ENCODE peak calls at places on chromosomes 3 and 15, in ten cellular contexts. T, P, J, Y, D, S, Q, E, O and B are unnamed samples.

GRCh38 chr3:186380622-186381380 is 18.8 kb upstream of the DGKG start:
- DNase-seq in T (no peak), P (no peak), J (no peak), Y (no peak), D (no peak), S (no peak), Q (no peak), E (no peak), O (no peak), B (no peak)

GRCh38 chr3:156479574-156479973 is 75.3 kb downstream of the SSR3 start:
- DNase-seq in T (no peak), P (no peak), J (no peak), Y (no peak), D (no peak), S (no peak), Q (no peak), E (no peak), O (no peak), B (no peak)

GRCh38 chr15:45087513-45087912 is 26.5 kb downstream of the DUOX2 start:
- DNase-seq in T (no peak), P (no peak), J (no peak), Y (no peak), D (no peak), S (no peak), Q (no peak), E (no peak), O (no peak), B (no peak)

GRCh38 chr3:141367038-141367730 is 1.1 kb upstream of the ZBTB38 start:
- DNase-seq in T (no peak), P (no peak), J (peak), Y (no peak), D (no peak), S (no peak), Q (peak), E (peak), O (no peak), B (no peak)

GRCh38 chr3:70064194-70064787 is 64.8 kb downstream of the SAMMSON start:
- DNase-seq in T (no peak), P (no peak), J (peak), Y (no peak), D (no peak), S (peak), Q (no peak), E (no peak), O (no peak), B (peak)

GRCh38 chr15:53791616-53792015 is 32.2 kb upstream of the WDR72 start:
- DNase-seq in T (no peak), P (no peak), J (no peak), Y (no peak), D (no peak), S (no peak), Q (no peak), E (no peak), O (no peak), B (no peak)

GRCh38 chr15:66670698-66671580 is 31.1 kb upstream of the SMAD6 start:
- DNase-seq in T (peak), P (no peak), J (peak), Y (no peak), D (no peak), S (peak), Q (no peak), E (no peak), O (no peak), B (no peak)

GRCh38 chr3:79081285-79081684 is 686.5 kb downstream of the ROBO1 start:
- DNase-seq in T (no peak), P (no peak), J (no peak), Y (no peak), D (no peak), S (no peak), Q (no peak), E (no peak), O (no peak), B (no peak)

GRCh38 chr15:87207945-87208580 is 1048.5 kb downstream of the NTRK3 start:
- DNase-seq in T (no peak), P (no peak), J (no peak), Y (no peak), D (no peak), S (no peak), Q (no peak), E (peak), O (no peak), B (no peak)

GRCh38 chr15:62782100-62782791 is 260.3 kb upstream of the TPM1 start:
- DNase-seq in T (peak), P (no peak), J (peak), Y (peak), D (no peak), S (peak), Q (peak), E (peak), O (no peak), B (peak)

GRCh38 chr3:58349792-58350626 is 17.3 kb downstream of the PXK start:
- DNase-seq in T (peak), P (no peak), J (no peak), Y (peak), D (no peak), S (no peak), Q (no peak), E (no peak), O (peak), B (no peak)

GRCh38 chr15:50176869-50177268 is 5.1 kb upstream of the SLC27A2 start:
- DNase-seq in T (no peak), P (no peak), J (no peak), Y (no peak), D (no peak), S (no peak), Q (no peak), E (no peak), O (no peak), B (no peak)

GRCh38 chr3:31553258-31553657 is 20.5 kb downstream of the STT3B start:
- DNase-seq in T (no peak), P (no peak), J (no peak), Y (no peak), D (no peak), S (no peak), Q (no peak), E (no peak), O (no peak), B (no peak)

GRCh38 chr3:16203031-16203430 is 28.6 kb downstream of the GALNT15 start:
- DNase-seq in T (no peak), P (no peak), J (no peak), Y (no peak), D (no peak), S (no peak), Q (no peak), E (peak), O (no peak), B (no peak)

GRCh38 chr3:117434881-117435412 is 725.4 kb downstream of the TUSC7 start:
- DNase-seq in T (no peak), P (no peak), J (no peak), Y (no peak), D (no peak), S (no peak), Q (no peak), E (no peak), O (no peak), B (no peak)

GRCh38 chr3:32045091-32045964 is 61.1 kb upstream of the GPD1L start:
- DNase-seq in T (peak), P (no peak), J (peak), Y (no peak), D (no peak), S (peak), Q (no peak), E (no peak), O (no peak), B (peak)

GRCh38 chr15:64461577-64462162 is 1.3 kb downstream of the ZNF609 start:
- DNase-seq in T (peak), P (peak), J (no peak), Y (no peak), D (no peak), S (peak), Q (no peak), E (peak), O (no peak), B (no peak)

GRCh38 chr3:43531835-43532234 is 90.0 kb downstream of the ANO10 start:
- DNase-seq in T (no peak), P (no peak), J (no peak), Y (no peak), D (no peak), S (peak), Q (no peak), E (peak), O (no peak), B (no peak)

GRCh38 chr3:172307143-172307560 is 141.1 kb downstream of the GHSR start:
- DNase-seq in T (no peak), P (no peak), J (no peak), Y (no peak), D (no peak), S (peak), Q (no peak), E (no peak), O (no peak), B (no peak)

GRCh38 chr3:101128786-101129185 is 135.6 kb upstream of the ABI3BP start:
- DNase-seq in T (peak), P (no peak), J (peak), Y (no peak), D (no peak), S (no peak), Q (no peak), E (no peak), O (no peak), B (no peak)

DNA sequence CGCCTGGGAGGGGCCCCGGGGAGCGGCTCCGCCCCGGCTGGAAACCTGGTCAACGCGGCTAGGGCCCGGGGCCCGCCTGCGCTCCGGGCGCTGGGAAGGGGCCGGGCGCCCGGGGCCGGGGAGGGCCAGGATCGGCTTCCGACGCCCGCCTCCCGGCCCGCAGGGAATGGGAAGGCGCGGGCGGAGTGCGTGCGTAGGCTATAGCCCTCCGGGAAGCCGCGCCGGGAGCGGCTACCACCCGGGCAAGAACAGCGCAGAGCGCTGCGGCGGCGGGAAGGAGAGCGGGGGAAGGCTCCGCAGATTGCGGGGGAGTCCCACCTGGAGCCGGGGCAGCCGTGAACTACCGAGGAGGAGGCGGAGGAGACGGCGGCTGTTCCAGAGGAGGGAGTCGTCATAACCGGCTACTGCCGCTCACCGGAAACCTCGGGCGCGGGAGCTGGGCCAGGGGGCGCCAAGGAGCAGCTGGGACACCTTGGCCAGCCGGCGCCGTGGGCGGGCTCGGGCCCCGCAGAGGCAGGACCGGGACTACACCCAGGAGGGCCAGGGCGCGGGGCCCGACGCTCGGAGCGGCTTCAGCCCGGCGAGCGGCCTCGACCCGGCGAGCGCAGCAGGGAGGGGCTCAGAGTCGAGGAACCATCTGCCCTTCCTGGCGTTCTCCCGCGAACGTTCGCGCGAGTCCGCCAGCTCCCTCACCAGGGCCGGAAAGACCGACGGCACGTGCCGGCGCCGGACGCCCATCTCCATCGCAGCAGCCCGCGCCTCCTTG is at the start of gene EOGT:
- DNase-seq in T (peak), P (peak), J (peak), Y (peak), D (peak), S (peak), Q (peak), E (peak), O (peak), B (peak)
- TF ChIP-seq POLR2A in T (no peak), P (peak), J (peak), Y (peak), D (peak), S (peak), Q (peak), E (peak), O (no peak), B (no peak)

GRCh38 chr3:142941373-142942123 is 21.9 kb downstream of the PAQR9 start:
- DNase-seq in T (no peak), P (no peak), J (no peak), Y (no peak), D (no peak), S (no peak), Q (no peak), E (no peak), O (no peak), B (no peak)
- TF ChIP-seq POLR2A in T (no peak), P (no peak), J (no peak), Y (no peak), D (no peak), S (no peak), Q (no peak), E (no peak), O (no peak), B (no peak)

GRCh38 chr15:92833493-92834271 is 66.4 kb upstream of the CHD2 start:
- DNase-seq in T (no peak), P (no peak), J (no peak), Y (no peak), D (no peak), S (no peak), Q (no peak), E (no peak), O (peak), B (no peak)

GRCh38 chr15:92832992-92833438 is 67.1 kb upstream of the CHD2 start:
- DNase-seq in T (no peak), P (no peak), J (no peak), Y (no peak), D (no peak), S (no peak), Q (no peak), E (no peak), O (no peak), B (no peak)

GRCh38 chr15:92829875-92830274 is 70.2 kb upstream of the CHD2 start:
- DNase-seq in T (no peak), P (no peak), J (no peak), Y (no peak), D (no peak), S (no peak), Q (no peak), E (no peak), O (no peak), B (no peak)

DNA sequence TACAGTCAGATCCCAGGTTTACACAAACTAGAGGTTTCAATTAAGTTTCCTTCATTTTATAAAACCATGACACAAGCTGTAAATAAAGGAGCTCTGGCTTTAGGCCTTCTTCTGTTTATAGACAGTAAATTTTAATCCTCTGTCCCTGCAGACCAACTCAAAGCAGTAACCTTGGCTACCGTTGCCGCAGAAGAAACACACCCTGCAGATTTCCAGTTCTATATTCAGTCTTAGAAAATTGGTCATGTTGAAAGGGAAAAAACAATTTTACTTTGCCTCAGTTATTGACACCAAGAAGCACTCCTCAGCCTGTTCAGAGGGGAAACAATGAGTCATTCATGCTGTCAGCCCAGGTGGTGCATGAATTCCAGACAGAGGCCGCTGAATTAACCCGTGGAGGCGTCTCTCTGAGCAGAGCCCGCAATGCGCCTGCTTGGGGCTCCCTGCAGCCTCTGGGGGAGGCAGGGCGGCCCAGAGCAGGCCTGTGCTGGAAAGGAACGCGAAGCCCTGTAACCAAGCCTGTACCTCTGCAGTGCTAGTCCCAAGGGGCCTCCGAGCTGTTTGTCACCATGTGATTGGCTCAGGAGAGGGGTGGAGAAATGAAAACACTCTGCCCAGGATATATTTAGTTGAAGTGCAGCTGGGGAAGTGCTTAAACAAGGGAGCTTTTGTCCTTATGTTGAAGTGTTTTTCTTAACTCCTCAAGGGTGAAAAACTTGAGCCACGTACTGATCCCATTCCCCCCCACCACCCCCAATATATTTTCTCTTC is 68.5 kb upstream of the CHD2 start:
- DNase-seq in T (peak), P (peak), J (peak), Y (peak), D (peak), S (peak), Q (peak), E (peak), O (peak), B (peak)
- TF ChIP-seq POLR2A in T (no peak), P (peak), J (peak), Y (peak), D (peak), S (peak), Q (peak), E (peak), O (peak), B (peak)

GRCh38 chr3:133805384-133805701 is 272 bp upstream of the SRPRB start:
- DNase-seq in T (no peak), P (no peak), J (no peak), Y (no peak), D (no peak), S (no peak), Q (no peak), E (no peak), O (no peak), B (no peak)

GRCh38 chr3:133799794-133800585 is 5.6 kb upstream of the SRPRB start:
- DNase-seq in T (no peak), P (no peak), J (peak), Y (no peak), D (no peak), S (no peak), Q (no peak), E (no peak), O (no peak), B (no peak)

GRCh38 chr3:133803474-133803873 is 2.1 kb upstream of the SRPRB start:
- DNase-seq in T (no peak), P (no peak), J (no peak), Y (no peak), D (no peak), S (no peak), Q (no peak), E (no peak), O (no peak), B (no peak)

GRCh38 chr3:133804896-133805295 is 719 bp upstream of the SRPRB start:
- DNase-seq in T (no peak), P (no peak), J (no peak), Y (no peak), D (no peak), S (no peak), Q (no peak), E (no peak), O (no peak), B (no peak)

GRCh38 chr3:133805702-133806475 is at the start of gene SRPRB:
- DNase-seq in T (peak), P (peak), J (peak), Y (peak), D (peak), S (peak), Q (peak), E (peak), O (peak), B (peak)
- TF ChIP-seq POLR2A in T (no peak), P (peak), J (peak), Y (peak), D (peak), S (peak), Q (no peak), E (peak), O (no peak), B (peak)

GRCh38 chr3:197487911-197488391 is 67.8 kb downstream of the BDH1 start:
- DNase-seq in T (no peak), P (no peak), J (peak), Y (no peak), D (no peak), S (peak), Q (no peak), E (peak), O (no peak), B (peak)
- TF ChIP-seq POLR2A in T (no peak), P (no peak), J (no peak), Y (no peak), D (no peak), S (no peak), Q (no peak), E (peak), O (no peak), B (no peak)

GRCh38 chr3:48662753-48663488 is at the start of gene CELSR3:
- DNase-seq in T (peak), P (peak), J (peak), Y (no peak), D (no peak), S (peak), Q (no peak), E (peak), O (peak), B (peak)

GRCh38 chr3:48664929-48665328 is 2.2 kb upstream of the CELSR3 start:
- DNase-seq in T (no peak), P (no peak), J (no peak), Y (no peak), D (no peak), S (no peak), Q (no peak), E (no peak), O (no peak), B (no peak)

GRCh38 chr3:48662140-48662752 is 440 bp downstream of the CELSR3 start:
- DNase-seq in T (no peak), P (no peak), J (no peak), Y (no peak), D (no peak), S (no peak), Q (no peak), E (no peak), O (no peak), B (no peak)

GRCh38 chr3:48664313-48664644 is 1.6 kb upstream of the CELSR3 start:
- DNase-seq in T (no peak), P (no peak), J (no peak), Y (no peak), D (no peak), S (no peak), Q (no peak), E (no peak), O (no peak), B (no peak)

DNA sequence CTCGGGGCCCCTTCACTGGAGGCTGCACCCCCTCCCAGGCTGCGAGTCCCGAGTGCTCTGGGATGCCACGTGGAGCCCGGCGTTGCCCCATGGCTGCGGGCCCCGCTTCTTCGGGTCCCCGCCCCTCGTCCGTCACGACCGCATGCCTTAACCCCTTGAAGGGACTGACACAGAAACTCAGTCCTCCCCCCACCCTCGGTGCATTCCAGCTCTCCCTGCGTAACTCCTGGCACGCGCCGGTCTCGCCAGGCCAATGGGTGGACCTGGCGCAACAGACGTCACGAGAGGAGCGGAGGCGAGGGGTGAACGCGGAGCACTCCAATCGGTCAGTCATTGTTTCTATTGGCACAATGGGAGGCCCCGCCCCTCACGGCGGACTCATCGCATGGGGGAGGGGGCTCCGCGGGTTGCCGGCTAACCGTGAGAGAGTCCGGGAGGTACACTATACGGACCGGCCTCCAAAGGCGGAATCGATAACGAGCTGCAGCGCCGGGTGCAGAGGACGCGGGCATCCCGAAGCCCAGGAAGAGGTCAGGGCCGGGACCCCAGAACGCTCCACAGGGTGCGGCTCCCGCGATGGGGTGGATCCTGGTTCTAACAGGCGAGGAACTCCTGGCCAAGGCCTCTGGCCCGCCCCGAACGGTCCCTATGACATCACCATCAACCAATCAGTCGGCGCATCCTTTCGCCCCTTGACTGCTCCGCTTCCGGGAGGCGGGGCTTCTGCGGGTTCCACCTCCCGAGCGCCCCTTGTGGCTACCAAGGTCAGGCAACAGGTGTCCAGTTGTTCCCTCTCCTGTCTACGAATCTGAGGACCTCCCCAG is 1.0 kb upstream of the CELSR3 start:
- DNase-seq in T (peak), P (peak), J (peak), Y (peak), D (peak), S (peak), Q (peak), E (peak), O (peak), B (peak)
- TF ChIP-seq POLR2A in T (no peak), P (peak), J (peak), Y (no peak), D (no peak), S (peak), Q (no peak), E (peak), O (no peak), B (peak)